ENCODE peak calls at places on chromosomes 1 and 21, in five cellular contexts. U, H, N, D and A are unnamed samples.

GRCh38 chr1:88791192-88791591 is 100.2 kb downstream of the GTF2B start:
- ATAC-seq in U (no peak), H (no peak), N (no peak), D (no peak), A (no peak)

GRCh38 chr1:168585937-168586336 is 9.5 kb downstream of the XCL1 start:
- ATAC-seq in U (no peak), H (no peak), N (no peak), D (no peak), A (no peak)

GRCh38 chr1:3988431-3988830 is 88.4 kb upstream of the C1orf174 start:
- ATAC-seq in U (no peak), H (no peak), N (no peak), D (no peak), A (no peak)

GRCh38 chr1:207302618-207303408 is 18.7 kb upstream of the CD55 start:
- ATAC-seq in U (no peak), H (no peak), N (no peak), D (no peak), A (no peak)

GRCh38 chr1:41802532-41803501 is 115.9 kb downstream of the HIVEP3 start:
- ATAC-seq in U (peak; percentile 50), H (no peak), N (peak; percentile 27), D (peak; percentile 9), A (peak; percentile 81)

GRCh38 chr1:53461329-53462044 is 2.3 kb downstream of the DMRTB1 start:
- ATAC-seq in U (no peak), H (no peak), N (no peak), D (no peak), A (no peak)

GRCh38 chr1:92504751-92505692 is 18.3 kb upstream of the GFI1 start:
- ATAC-seq in U (no peak), H (no peak), N (no peak), D (no peak), A (no peak)

GRCh38 chr1:23951646-23952095 is 8.0 kb upstream of the PNRC2 start:
- ATAC-seq in U (no peak), H (peak; percentile 97), N (peak; percentile 92), D (no peak), A (peak; percentile 52)

GRCh38 chr1:158434755-158435154 is 8.7 kb upstream of the OR10K2 start:
- ATAC-seq in U (no peak), H (no peak), N (no peak), D (no peak), A (no peak)

GRCh38 chr1:156148236-156148635 is 5.1 kb upstream of the SEMA4A start:
- ATAC-seq in U (peak; percentile 15), H (no peak), N (no peak), D (no peak), A (no peak)

GRCh38 chr1:223229756-223230155 is 86.7 kb upstream of the TLR5 start:
- ATAC-seq in U (peak; percentile 5), H (no peak), N (no peak), D (no peak), A (no peak)

GRCh38 chr1:21631944-21632887 is 36.9 kb downstream of the RAP1GAP start:
- ATAC-seq in U (no peak), H (peak; percentile 39), N (no peak), D (peak; percentile 41), A (no peak)

GRCh38 chr1:212228591-212229119 is 56.6 kb upstream of the PPP2R5A start:
- ATAC-seq in U (no peak), H (no peak), N (no peak), D (peak; percentile 93), A (no peak)

GRCh38 chr1:226674892-226675719 is 64.0 kb downstream of the ITPKB start:
- ATAC-seq in U (peak; percentile 79), H (no peak), N (peak; percentile 15), D (peak; percentile 30), A (peak; percentile 7)

GRCh38 chr1:5579966-5580365 is 412.3 kb downstream of the NPHP4 start:
- ATAC-seq in U (no peak), H (no peak), N (no peak), D (no peak), A (no peak)

GRCh38 chr1:185813401-185813979 is 79.3 kb downstream of the HMCN1 start:
- ATAC-seq in U (peak; percentile 79), H (peak; percentile 82), N (no peak), D (no peak), A (no peak)

GRCh38 chr1:190000365-190000872 is 477.2 kb downstream of the BRINP3 start:
- ATAC-seq in U (no peak), H (peak; percentile 83), N (no peak), D (no peak), A (no peak)

GRCh38 chr21:45859041-45859761 is 122.4 kb upstream of the COL6A1 start:
- ATAC-seq in U (no peak), H (no peak), N (no peak), D (no peak), A (no peak)

GRCh38 chr1:228242313-228242864 is 34.5 kb downstream of the OBSCN start:
- ATAC-seq in U (no peak), H (no peak), N (no peak), D (no peak), A (no peak)
- H3K9me3 ChIP-seq in U (peaks cover 2% of the 10 kb centered on the region), H (peaks cover 76% of the 10 kb centered on the region), N (no peaks in the 10 kb centered on the region), D (no peaks in the 10 kb centered on the region), A (no peaks in the 10 kb centered on the region)

GRCh38 chr1:6783956-6784559 is 1.2 kb upstream of the CAMTA1 start:
- ATAC-seq in U (peak; percentile 0), H (peak; percentile 26), N (peak; percentile 4), D (peak; percentile 2), A (peak; percentile 1)
- TF ChIP-seq POLR2A in U (peak; percentile 75), H (no peak), N (peak; percentile 90), D (no peak), A (no peak)

GRCh38 chr1:51732701-51733425 is 116.0 kb downstream of the OSBPL9 start:
- ATAC-seq in U (no peak), H (no peak), N (no peak), D (no peak), A (no peak)
- H3K4me1 ChIP-seq in U (peaks cover 16% of the 10 kb centered on the region), H (peaks cover 72% of the 10 kb centered on the region), N (peaks cover 86% of the 10 kb centered on the region), D (peaks cover 79% of the 10 kb centered on the region), A (peaks cover 30% of the 10 kb centered on the region)

GRCh38 chr1:56931686-56932085 is 34.1 kb downstream of the C8B start:
- ATAC-seq in U (no peak), H (no peak), N (no peak), D (no peak), A (no peak)
- H3K9me3 ChIP-seq in U (no peaks in the 10 kb centered on the region), H (no peaks in the 10 kb centered on the region), N (no peaks in the 10 kb centered on the region), D (no peaks in the 10 kb centered on the region), A (no peaks in the 10 kb centered on the region)

GRCh38 chr1:219716611-219717114 is 103.8 kb upstream of the ZC3H11B start:
- ATAC-seq in U (no peak), H (no peak), N (no peak), D (no peak), A (no peak)
- TF ChIP-seq POLR2A in U (no peak), H (no peak), N (no peak), D (no peak), A (no peak)

GRCh38 chr1:25556132-25556670 is 12.8 kb downstream of the LDLRAP1 start:
- ATAC-seq in U (peak; percentile 18), H (no peak), N (no peak), D (no peak), A (no peak)

GRCh38 chr1:25555753-25556092 is 12.3 kb downstream of the LDLRAP1 start:
- ATAC-seq in U (no peak), H (no peak), N (no peak), D (no peak), A (no peak)

GRCh38 chr1:25554886-25555752 is 11.7 kb downstream of the LDLRAP1 start:
- ATAC-seq in U (no peak), H (no peak), N (no peak), D (no peak), A (no peak)

GRCh38 chr1:25553749-25554425 is 10.5 kb downstream of the LDLRAP1 start:
- ATAC-seq in U (no peak), H (no peak), N (no peak), D (no peak), A (no peak)

DNA sequence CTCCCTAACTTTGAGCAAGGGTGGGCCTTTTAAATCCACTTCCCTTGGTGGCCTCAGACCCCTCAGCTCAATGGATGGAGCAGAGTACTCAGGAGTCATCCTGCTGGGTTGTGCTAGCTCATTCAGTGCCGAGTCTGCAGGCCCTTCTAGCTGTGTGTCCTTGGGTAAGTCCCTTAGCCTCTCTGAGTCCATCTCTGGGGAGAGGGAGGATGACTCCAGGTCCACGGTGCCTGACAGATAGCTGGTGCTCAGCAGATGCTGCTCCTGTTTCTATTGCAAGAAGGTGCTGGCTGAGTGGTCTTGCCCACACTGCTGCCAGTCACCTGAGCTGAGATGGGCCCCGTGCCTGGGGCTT is 11.0 kb downstream of the LDLRAP1 start:
- ATAC-seq in U (no peak), H (no peak), N (no peak), D (no peak), A (no peak)
- H3K4me1 ChIP-seq in U (peaks cover 38% of the 10 kb centered on the region), H (peaks cover 10% of the 10 kb centered on the region), N (peaks cover 63% of the 10 kb centered on the region), D (peaks cover 38% of the 10 kb centered on the region), A (no peaks in the 10 kb centered on the region)

GRCh38 chr1:49104575-49104974 is 327.9 kb upstream of the BEND5 start:
- ATAC-seq in U (no peak), H (no peak), N (no peak), D (no peak), A (no peak)
- H3K9me3 ChIP-seq in U (no peaks in the 10 kb centered on the region), H (no peaks in the 10 kb centered on the region), N (no peaks in the 10 kb centered on the region), D (no peaks in the 10 kb centered on the region), A (no peaks in the 10 kb centered on the region)

GRCh38 chr1:201708085-201708512 is 120.9 kb upstream of the IPO9 start:
- ATAC-seq in U (no peak), H (no peak), N (no peak), D (no peak), A (no peak)

GRCh38 chr1:201711101-201711597 is 117.8 kb upstream of the IPO9 start:
- ATAC-seq in U (no peak), H (no peak), N (no peak), D (no peak), A (no peak)

GRCh38 chr1:201708691-201709090 is 120.3 kb upstream of the IPO9 start:
- ATAC-seq in U (no peak), H (no peak), N (no peak), D (no peak), A (no peak)

GRCh38 chr1:201710632-201711031 is 118.3 kb upstream of the IPO9 start:
- ATAC-seq in U (no peak), H (no peak), N (no peak), D (no peak), A (no peak)

GRCh38 chr1:201709564-201710295 is 119.2 kb upstream of the IPO9 start:
- ATAC-seq in U (peak; percentile 99), H (peak; percentile 62), N (peak; percentile 31), D (peak; percentile 49), A (peak; percentile 29)
- TF ChIP-seq POLR2A in U (no peak), H (no peak), N (no peak), D (no peak), A (no peak)